ENCODE peak calls at places on chromosomes 7 and 10, in seven cellular contexts. I is BJ; F is kidney tubule cell; Y is NCI-H510A treated with DMSO at 0.1 percent for 48 hours; X is stimulated activated CD4-positive, alpha-beta T cell treated with anti-CD3 and anti-CD28 coated beads, Interleukin-12 subunit alpha, Interleukin-12 subunit beta, amount 100 ng/mL, for 48 hours; V is iPS-NIHi11; T is posterior cingulate gyrus. P is an unnamed sample.

GRCh38 chr7:128908750-128909385 is 1.6 kb downstream of the KCP start:
- DNase-seq in I (no peak), F (no peak), Y (no peak), X (no peak), V (no peak), T (no peak), P (no peak)

GRCh38 chr10:127392351-127393235 is 156.5 kb upstream of the NPS start:
- DNase-seq in I (no peak), F (no peak), Y (no peak), X (no peak), V (no peak), T (no peak), P (no peak)

GRCh38 chr7:97479740-97480290 is 252.1 kb upstream of the TAC1 start:
- DNase-seq in I (no peak), F (no peak), Y (peak; percentile 10), X (no peak), V (no peak), T (no peak), P (no peak)

GRCh38 chr7:44665531-44666213 is 59.2 kb downstream of the OGDH start:
- DNase-seq in I (no peak), F (peak; percentile 45), Y (no peak), X (no peak), V (no peak), T (no peak), P (no peak)

GRCh38 chr10:27779462-27779861 is 33.8 kb upstream of the MKX start:
- DNase-seq in I (peak; percentile 13), F (no peak), Y (no peak), X (no peak), V (no peak), T (no peak), P (no peak)

GRCh38 chr10:14751576-14752330 is 22.9 kb downstream of the FAM107B start:
- DNase-seq in I (no peak), F (no peak), Y (no peak), X (no peak), V (peak; percentile 33), T (no peak), P (no peak)

GRCh38 chr10:89062861-89063260 is 72.3 kb downstream of the FAS start:
- DNase-seq in I (no peak), F (no peak), Y (no peak), X (no peak), V (no peak), T (no peak), P (no peak)

GRCh38 chr10:474406-474805 is 215.1 kb downstream of the DIP2C start:
- DNase-seq in I (no peak), F (no peak), Y (no peak), X (no peak), V (no peak), T (no peak), P (no peak)

P was measured in Daoy.